ENCODE peak calls at places on chromosome 18, in five cellular contexts. M is HepG2, E is tibial nerve, A is epithelial cell of esophagus, I is heart left ventricle. K is an unnamed sample.

GRCh38 chr18:11577271-11578112 is 31.9 kb upstream of the SLC35G4 start:
- DNase-seq in M (no peak), E (no peak), A (no peak), I (no peak), K (no peak)

GRCh38 chr18:25019086-25019860 is 332.7 kb downstream of the ZNF521 start:
- DNase-seq in M (no peak), E (no peak), A (no peak), I (no peak), K (no peak)

GRCh38 chr18:49691177-49691608 is 122.1 kb downstream of the ACAA2 start:
- DNase-seq in M (no peak), E (no peak), A (peak), I (peak), K (no peak)

GRCh38 chr18:77012751-77013550 is 119.6 kb downstream of the MBP start:
- DNase-seq in M (no peak), E (no peak), A (peak), I (no peak), K (no peak)

GRCh38 chr18:5759169-5759568 is 136.2 kb downstream of the TMEM200C start:
- DNase-seq in M (no peak), E (no peak), A (no peak), I (no peak), K (no peak)

GRCh38 chr18:51135795-51136194 is 61.7 kb downstream of the MEX3C start:
- DNase-seq in M (peak), E (no peak), A (peak), I (no peak), K (no peak)

GRCh38 chr18:57853133-57853532 is 50.0 kb upstream of the ATP8B1 start:
- DNase-seq in M (no peak), E (no peak), A (no peak), I (no peak), K (no peak)

GRCh38 chr18:32289480-32290075 is 99.7 kb downstream of the MEP1B start:
- DNase-seq in M (peak), E (peak), A (peak), I (no peak), K (peak)

GRCh38 chr18:76350134-76351025 is 144.7 kb downstream of the ZNF516 start:
- DNase-seq in M (no peak), E (no peak), A (no peak), I (no peak), K (no peak)

GRCh38 chr18:10750386-10751035 is 224.7 kb downstream of the NAPG start:
- DNase-seq in M (peak), E (no peak), A (no peak), I (no peak), K (no peak)

GRCh38 chr18:28541276-28541930 is 364.5 kb upstream of the CDH2 start:
- DNase-seq in M (no peak), E (peak), A (no peak), I (no peak), K (no peak)

GRCh38 chr18:44654555-44654954 is 26.1 kb upstream of the SETBP1 start:
- DNase-seq in M (no peak), E (no peak), A (peak), I (no peak), K (no peak)

GRCh38 chr18:57813245-57813644 is 10.1 kb upstream of the ATP8B1 start:
- DNase-seq in M (peak), E (no peak), A (peak), I (no peak), K (no peak)

GRCh38 chr18:3885209-3885792 is 435.3 kb downstream of the TGIF1 start:
- DNase-seq in M (peak), E (no peak), A (no peak), I (no peak), K (no peak)

GRCh38 chr18:52569492-52569891 is 229.5 kb downstream of the DCC start:
- DNase-seq in M (no peak), E (no peak), A (no peak), I (no peak), K (no peak)

GRCh38 chr18:27377251-27377650 is 192.1 kb upstream of the CHST9 start:
- DNase-seq in M (no peak), E (no peak), A (peak), I (no peak), K (no peak)

GRCh38 chr18:23921716-23922285 is 92.8 kb upstream of the TTC39C start:
- DNase-seq in M (no peak), E (no peak), A (no peak), I (no peak), K (no peak)

GRCh38 chr18:54149078-54149697 is 75.3 kb downstream of the MBD2 start:
- DNase-seq in M (peak), E (no peak), A (peak), I (no peak), K (peak)

GRCh38 chr18:63444567-63444966 is 22.3 kb upstream of the VPS4B start:
- DNase-seq in M (no peak), E (no peak), A (peak), I (no peak), K (peak)

GRCh38 chr18:22924589-22924988 is 8.5 kb upstream of the RBBP8 start:
- DNase-seq in M (no peak), E (no peak), A (no peak), I (no peak), K (no peak)

GRCh38 chr18:74425161-74425560 is 31.9 kb downstream of the DIPK1C start:
- DNase-seq in M (no peak), E (no peak), A (no peak), I (no peak), K (no peak)

GRCh38 chr18:26429535-26429934 is 118.8 kb downstream of the KCTD1 start:
- DNase-seq in M (peak), E (peak), A (peak), I (no peak), K (no peak)

GRCh38 chr18:58580078-58580477 is 48.8 kb downstream of the ALPK2 start:
- DNase-seq in M (no peak), E (no peak), A (no peak), I (no peak), K (no peak)

GRCh38 chr18:41073372-41073954 is 881.6 kb upstream of the PIK3C3 start:
- DNase-seq in M (no peak), E (no peak), A (peak), I (no peak), K (no peak)

GRCh38 chr18:31677592-31677991 is 6.8 kb downstream of the B4GALT6 start:
- DNase-seq in M (no peak), E (no peak), A (no peak), I (no peak), K (no peak)

GRCh38 chr18:57589162-57589561 is 2.7 kb upstream of the FECH start:
- DNase-seq in M (no peak), E (no peak), A (no peak), I (no peak), K (no peak)

GRCh38 chr18:68928762-68929675 is 131.1 kb downstream of the CCDC102B start:
- DNase-seq in M (no peak), E (no peak), A (no peak), I (no peak), K (no peak)

GRCh38 chr18:68922392-68922791 is 124.5 kb downstream of the CCDC102B start:
- DNase-seq in M (no peak), E (no peak), A (peak), I (no peak), K (no peak)

GRCh38 chr18:68919900-68920299 is 122.0 kb downstream of the CCDC102B start:
- DNase-seq in M (peak), E (no peak), A (no peak), I (no peak), K (no peak)

DNA sequence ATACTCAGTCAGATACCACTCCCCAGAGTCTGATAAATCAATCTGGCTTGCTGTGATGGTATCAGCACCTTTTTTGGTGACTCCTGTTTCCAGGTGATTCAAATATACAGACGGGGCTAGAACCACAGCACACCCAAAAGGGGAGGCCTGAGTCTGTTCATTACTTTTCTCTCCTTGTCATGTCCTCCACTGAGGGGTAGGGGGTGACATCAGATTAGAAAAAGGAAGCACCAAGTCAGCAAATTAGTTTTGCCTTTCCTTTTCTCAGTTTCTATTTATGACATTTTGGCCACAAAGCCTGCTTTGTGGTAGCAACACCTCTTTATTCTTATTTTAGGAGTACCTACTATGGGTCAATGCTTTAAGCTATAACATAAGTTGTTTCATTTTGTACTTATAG is 127.4 kb downstream of the CCDC102B start:
- DNase-seq in M (peak), E (no peak), A (peak), I (no peak), K (peak)
- TF ChIP-seq CTCF in M (peak), E (peak), A (peak), I (no peak), K (peak)

GRCh38 chr18:79962835-79963657 is 1.4 kb upstream of the HSBP1L1 start:
- DNase-seq in M (no peak), E (no peak), A (no peak), I (no peak), K (peak)

GRCh38 chr18:79963658-79964329 is 649 bp upstream of the HSBP1L1 start:
- DNase-seq in M (no peak), E (no peak), A (no peak), I (no peak), K (no peak)

GRCh38 chr18:79965119-79965902 is 868 bp downstream of the HSBP1L1 start:
- DNase-seq in M (peak), E (no peak), A (peak), I (no peak), K (no peak)

GRCh38 chr18:79962311-79962710 is 2.1 kb upstream of the HSBP1L1 start:
- DNase-seq in M (no peak), E (no peak), A (peak), I (no peak), K (no peak)

GRCh38 chr18:79964330-79965118 is at the start of gene HSBP1L1:
- DNase-seq in M (peak), E (no peak), A (peak), I (peak), K (peak)
- TF ChIP-seq CTCF in M (peak), E (peak), A (no peak), I (no peak), K (peak)

GRCh38 chr18:37261988-37262387 is 303.6 kb downstream of the CELF4 start:
- DNase-seq in M (no peak), E (no peak), A (no peak), I (no peak), K (no peak)

GRCh38 chr18:37264956-37265355 is 300.6 kb downstream of the CELF4 start:
- DNase-seq in M (no peak), E (no peak), A (no peak), I (peak), K (no peak)

GRCh38 chr18:37265382-37265781 is 300.2 kb downstream of the CELF4 start:
- DNase-seq in M (no peak), E (no peak), A (no peak), I (peak), K (no peak)

GRCh38 chr18:37270046-37270665 is 295.4 kb downstream of the CELF4 start:
- DNase-seq in M (peak), E (peak), A (peak), I (peak), K (no peak)

GRCh38 chr18:37266290-37266689 is 299.3 kb downstream of the CELF4 start:
- DNase-seq in M (no peak), E (no peak), A (no peak), I (peak), K (no peak)
- TF ChIP-seq CTCF in M (peak), E (no peak), A (peak), I (no peak), K (no peak)

DNA sequence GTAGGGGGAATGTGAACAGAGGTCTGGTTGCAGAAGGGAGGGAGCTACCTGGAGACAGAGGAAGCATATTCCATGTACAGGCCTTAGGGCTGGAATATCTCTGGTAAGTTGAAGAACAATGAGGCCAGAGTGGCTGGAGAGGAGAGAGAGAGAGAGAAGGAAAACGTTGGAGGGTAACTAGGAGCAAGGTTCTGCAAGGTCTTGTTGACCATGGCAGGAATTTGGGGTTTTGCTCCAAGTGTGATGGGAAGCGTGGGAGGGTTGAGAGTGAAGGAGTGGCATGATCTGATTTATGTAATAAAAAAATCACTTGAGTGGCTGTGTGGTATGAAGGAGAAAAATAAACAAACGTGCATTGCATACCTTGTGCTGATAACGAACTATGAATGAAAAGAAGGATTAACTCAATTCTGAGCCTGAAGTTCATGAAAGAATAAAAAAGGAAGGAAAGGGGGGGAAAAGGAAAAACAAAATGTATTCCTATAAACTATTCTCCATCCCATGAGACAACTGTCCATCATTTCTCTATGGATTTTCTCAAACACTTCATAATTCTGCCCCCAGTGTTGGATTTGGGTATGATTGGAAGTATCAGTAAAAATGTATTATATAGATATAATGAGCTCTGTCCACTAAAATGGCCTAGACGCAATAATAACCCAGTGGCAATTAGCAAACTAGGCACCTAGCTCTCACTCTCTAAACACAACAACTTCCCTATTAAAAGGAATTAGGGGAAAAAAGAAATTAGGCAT is 59.7 kb upstream of the PMAIP1 start:
- DNase-seq in M (no peak), E (no peak), A (no peak), I (no peak), K (no peak)
- TF ChIP-seq CTCF in M (no peak), E (no peak), A (no peak), I (no peak), K (no peak)